ENCODE peak calls at places on chromosomes 7 and 10, in five cellular contexts. D is GM23248, K is endothelial cell of umbilical vein, V is astrocyte, P is dorsolateral prefrontal cortex. O is an unnamed sample.

GRCh38 chr7:102122026-102122425 is 164.6 kb upstream of the SH2B2 start:
- DNase-seq in D (peak), K (peak), V (peak), P (no peak), O (no peak)

GRCh38 chr10:2891073-2891769 is 176.1 kb upstream of the PFKP start:
- DNase-seq in D (no peak), K (no peak), V (no peak), P (no peak), O (no peak)

GRCh38 chr7:151142686-151143040 is 24.8 kb downstream of the GBX1 start:
- DNase-seq in D (no peak), K (no peak), V (no peak), P (peak), O (no peak)

GRCh38 chr7:151133266-151133985 is 34.1 kb downstream of the GBX1 start:
- DNase-seq in D (no peak), K (no peak), V (no peak), P (no peak), O (no peak)

GRCh38 chr7:92547579-92547978 is 19.0 kb downstream of the RBM48 start:
- DNase-seq in D (peak), K (no peak), V (no peak), P (peak), O (no peak)

GRCh38 chr7:7795736-7796135 is 77.3 kb upstream of the RPA3 start:
- DNase-seq in D (peak), K (peak), V (peak), P (no peak), O (no peak)

GRCh38 chr7:152435384-152436278 is at the start of gene KMT2C:
- DNase-seq in D (peak), K (peak), V (no peak), P (peak), O (peak)

GRCh38 chr10:72079356-72079755 is 9.0 kb downstream of the SPOCK2 start:
- DNase-seq in D (no peak), K (no peak), V (no peak), P (peak), O (no peak)

GRCh38 chr7:93575555-93576397 is 1.3 kb upstream of the CALCR start:
- DNase-seq in D (no peak), K (no peak), V (no peak), P (no peak), O (no peak)

GRCh38 chr7:114715907-114716306 is 206.0 kb upstream of the MDFIC start:
- DNase-seq in D (peak), K (no peak), V (peak), P (no peak), O (no peak)

GRCh38 chr7:27745064-27745583 is 5.2 kb downstream of the TAX1BP1 start:
- DNase-seq in D (peak), K (peak), V (peak), P (no peak), O (no peak)

GRCh38 chr7:55438765-55439525 is 73.8 kb downstream of the LANCL2 start:
- DNase-seq in D (peak), K (peak), V (peak), P (no peak), O (no peak)

GRCh38 chr7:24665564-24666294 is 91.5 kb downstream of the GSDME start:
- DNase-seq in D (peak), K (peak), V (peak), P (no peak), O (peak)

GRCh38 chr10:132722391-132722790 is 63.6 kb downstream of the NKX6-2 start:
- DNase-seq in D (no peak), K (no peak), V (no peak), P (no peak), O (no peak)

GRCh38 chr7:137932881-137933269 is 69.0 kb downstream of the CREB3L2 start:
- DNase-seq in D (peak), K (peak), V (peak), P (no peak), O (no peak)

GRCh38 chr7:70325509-70326101 is 727.3 kb downstream of the AUTS2 start:
- DNase-seq in D (peak), K (no peak), V (peak), P (peak), O (no peak)

GRCh38 chr7:134701272-134701671 is 54.6 kb downstream of the BPGM start:
- DNase-seq in D (peak), K (peak), V (no peak), P (no peak), O (no peak)

GRCh38 chr10:17206210-17206709 is 4.8 kb upstream of the TRDMT1 start:
- DNase-seq in D (peak), K (peak), V (peak), P (no peak), O (no peak)

GRCh38 chr10:108783897-108784296 is 1139.4 kb downstream of the XPNPEP1 start:
- DNase-seq in D (peak), K (no peak), V (peak), P (no peak), O (no peak)

GRCh38 chr7:16644987-16645592 is 464 bp downstream of the ANKMY2 start:
- DNase-seq in D (peak), K (no peak), V (no peak), P (no peak), O (no peak)

GRCh38 chr10:96664563-96664962 is 55.8 kb downstream of the PIK3AP1 start:
- DNase-seq in D (no peak), K (no peak), V (no peak), P (no peak), O (no peak)

GRCh38 chr10:118944959-118945622 is 84.4 kb upstream of the NANOS1 start:
- DNase-seq in D (no peak), K (no peak), V (no peak), P (no peak), O (no peak)

GRCh38 chr7:12884033-12884432 is 196.6 kb downstream of the ARL4A start:
- DNase-seq in D (peak), K (no peak), V (peak), P (no peak), O (no peak)

GRCh38 chr10:75441682-75442081 is 10.3 kb downstream of the LRMDA start:
- DNase-seq in D (no peak), K (no peak), V (no peak), P (no peak), O (no peak)

GRCh38 chr7:122802211-122802833 is 83.9 kb downstream of the CADPS2 start:
- DNase-seq in D (no peak), K (peak), V (no peak), P (no peak), O (no peak)

GRCh38 chr10:114915294-114915693 is 22.7 kb upstream of the TRUB1 start:
- DNase-seq in D (no peak), K (no peak), V (no peak), P (no peak), O (no peak)

GRCh38 chr10:73643362-73643761 is 2.1 kb upstream of the MYOZ1 start:
- DNase-seq in D (no peak), K (no peak), V (no peak), P (no peak), O (no peak)
- H3K27ac ChIP-seq in D (no peak), K (no peak), V (no peak), P (no peak), O (no peak)

GRCh38 chr7:42227523-42227922 is 9.5 kb downstream of the GLI3 start:
- DNase-seq in D (no peak), K (no peak), V (no peak), P (no peak), O (no peak)
- H3K4me3 ChIP-seq in D (peak), K (no peak), V (peak), P (peak), O (peak)

GRCh38 chr7:26399309-26399610 is 107.6 kb downstream of the SNX10 start:
- DNase-seq in D (peak), K (peak), V (no peak), P (no peak), O (peak)
- H3K27ac ChIP-seq in D (no peak), K (peak), V (no peak), P (peak), O (peak)

GRCh38 chr10:8332730-8333111 is 278.2 kb downstream of the GATA3 start:
- DNase-seq in D (no peak), K (no peak), V (no peak), P (no peak), O (no peak)
- H3K4me3 ChIP-seq in D (peak), K (no peak), V (peak), P (peak), O (no peak)

GRCh38 chr7:140315498-140316164 is 82.7 kb downstream of the SLC37A3 start:
- DNase-seq in D (no peak), K (no peak), V (no peak), P (no peak), O (no peak)

GRCh38 chr7:140317597-140317996 is 80.7 kb downstream of the SLC37A3 start:
- DNase-seq in D (no peak), K (no peak), V (no peak), P (no peak), O (no peak)

GRCh38 chr7:140316165-140316661 is 82.1 kb downstream of the SLC37A3 start:
- DNase-seq in D (peak), K (peak), V (peak), P (peak), O (peak)

GRCh38 chr7:140312141-140312846 is 86.0 kb downstream of the SLC37A3 start:
- DNase-seq in D (no peak), K (no peak), V (no peak), P (no peak), O (no peak)

DNA sequence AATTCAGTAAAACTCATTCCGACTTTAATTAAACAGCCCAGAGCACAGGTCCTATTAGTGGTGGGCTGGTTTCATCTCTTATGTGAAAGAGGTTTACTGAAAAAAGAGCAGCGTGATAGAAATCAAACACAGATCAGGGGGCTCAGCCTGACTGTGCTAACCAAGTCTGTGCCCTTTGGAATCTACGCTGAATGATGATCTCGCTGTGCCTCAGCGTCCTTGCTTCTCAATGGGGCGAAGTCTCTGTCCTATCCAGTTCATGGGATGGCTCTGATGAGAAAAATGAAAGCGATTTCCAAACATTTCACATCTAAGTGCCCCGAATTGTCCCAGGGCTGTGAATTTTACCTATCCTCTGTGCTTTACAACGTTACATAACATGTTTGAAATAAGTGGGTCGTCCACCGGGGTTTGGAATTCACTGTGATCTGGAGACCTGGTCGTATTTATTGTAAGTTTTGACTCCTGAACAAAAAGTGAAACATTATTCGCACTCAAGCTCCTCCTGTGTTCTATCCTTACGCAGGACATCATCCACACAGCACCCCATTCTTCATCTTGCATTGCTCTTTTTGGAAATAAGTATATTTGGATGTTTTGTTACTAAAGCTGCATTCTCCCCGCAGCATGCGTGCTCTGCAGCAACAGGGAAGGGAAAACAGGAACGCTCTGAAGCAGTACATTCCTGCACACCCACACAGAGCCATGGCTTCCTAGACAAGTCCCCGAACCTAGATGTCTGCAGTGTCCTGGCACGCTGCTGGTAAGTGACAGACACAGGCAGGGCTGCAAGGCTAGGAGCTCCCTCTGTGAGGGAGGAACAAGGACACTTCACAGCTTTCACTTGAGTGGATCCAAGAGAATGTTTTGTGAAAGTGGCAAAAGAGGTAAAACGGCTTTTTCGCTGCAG is 83.5 kb downstream of the SLC37A3 start:
- DNase-seq in D (peak), K (no peak), V (no peak), P (peak), O (no peak)
- H3K27ac ChIP-seq in D (peak), K (no peak), V (no peak), P (peak), O (peak)

O was measured in pancreas.